ENCODE peak calls at places on chromosomes 16 and 17, in six cellular contexts. One of them, this sample, is unnamed.

GRCh38 chr17:2406903-2407790 is 6.3 kb upstream of the MNT start:
- DNase-seq in cerebellar cortex: no peak
- DNase-seq in memory B cell: no peak
- DNase-seq in NCI-H510A: no peak
- DNase-seq in endodermal cell: peak; percentile 45
- DNase-seq in left ventricle myocardium inferior: peak; percentile 58
- DNase-seq in this sample: peak; percentile 83

GRCh38 chr17:27379863-27380533 is 76.2 kb upstream of the KSR1 start:
- DNase-seq in cerebellar cortex: peak; percentile 35
- DNase-seq in memory B cell: no peak
- DNase-seq in NCI-H510A: no peak
- DNase-seq in endodermal cell: peak; percentile 31
- DNase-seq in left ventricle myocardium inferior: peak; percentile 75
- DNase-seq in this sample: peak; percentile 82

GRCh38 chr16:13936596-13937081 is 16.7 kb downstream of the ERCC4 start:
- DNase-seq in cerebellar cortex: no peak
- DNase-seq in memory B cell: no peak
- DNase-seq in NCI-H510A: no peak
- DNase-seq in endodermal cell: no peak
- DNase-seq in left ventricle myocardium inferior: no peak
- DNase-seq in this sample: peak; percentile 52

GRCh38 chr17:21359483-21359840 is 16.7 kb upstream of the KCNJ12 start:
- DNase-seq in cerebellar cortex: no peak
- DNase-seq in memory B cell: no peak
- DNase-seq in NCI-H510A: no peak
- DNase-seq in endodermal cell: no peak
- DNase-seq in left ventricle myocardium inferior: no peak
- DNase-seq in this sample: peak; percentile 5

GRCh38 chr16:79053577-79053976 is 547.0 kb downstream of the MAF start:
- DNase-seq in cerebellar cortex: no peak
- DNase-seq in memory B cell: no peak
- DNase-seq in NCI-H510A: no peak
- DNase-seq in endodermal cell: no peak
- DNase-seq in left ventricle myocardium inferior: no peak
- DNase-seq in this sample: no peak

GRCh38 chr17:12730931-12731521 is 58.3 kb upstream of the ARHGAP44 start:
- DNase-seq in cerebellar cortex: peak; percentile 5
- DNase-seq in memory B cell: no peak
- DNase-seq in NCI-H510A: no peak
- DNase-seq in endodermal cell: peak; percentile 98
- DNase-seq in left ventricle myocardium inferior: peak; percentile 84
- DNase-seq in this sample: peak; percentile 90

GRCh38 chr17:8745586-8746500 is 1.2 kb upstream of the CCDC42 start:
- DNase-seq in cerebellar cortex: peak; percentile 32
- DNase-seq in memory B cell: peak; percentile 79
- DNase-seq in NCI-H510A: no peak
- DNase-seq in endodermal cell: peak; percentile 93
- DNase-seq in left ventricle myocardium inferior: peak; percentile 75
- DNase-seq in this sample: peak; percentile 91

GRCh38 chr16:85861095-85861825 is 37.7 kb upstream of the IRF8 start:
- DNase-seq in cerebellar cortex: no peak
- DNase-seq in memory B cell: no peak
- DNase-seq in NCI-H510A: no peak
- DNase-seq in endodermal cell: peak; percentile 32
- DNase-seq in left ventricle myocardium inferior: no peak
- DNase-seq in this sample: no peak

GRCh38 chr16:9105189-9105588 is 13.7 kb downstream of the HAPSTR1 start:
- DNase-seq in cerebellar cortex: no peak
- DNase-seq in memory B cell: no peak
- DNase-seq in NCI-H510A: no peak
- DNase-seq in endodermal cell: no peak
- DNase-seq in left ventricle myocardium inferior: no peak
- DNase-seq in this sample: no peak

This sample was measured in right cardiac atrium.